ENCODE peak calls at places on chromosome 4, in nine cellular contexts. W, P, C, E, T, X, U, H and Y are unnamed samples.

GRCh38 chr4:88674989-88675388 is 22.6 kb downstream of the NAP1L5 start:
- DNase-seq in P (no peak), U (no peak), X (no peak), W (no peak), H (peak; percentile 28), E (no peak), T (no peak), C (no peak), Y (no peak)

GRCh38 chr4:113157086-113157857 is 107.8 kb downstream of the ANK2 start:
- DNase-seq in T (no peak), W (no peak), C (no peak), E (no peak), P (no peak), U (no peak), H (no peak), X (no peak), Y (no peak)

GRCh38 chr4:2745981-2746806 is 9.9 kb downstream of the TNIP2 start:
- DNase-seq in H (peak; percentile 70), X (peak; percentile 86), P (peak; percentile 54), E (peak; percentile 80), U (peak; percentile 68), C (no peak), W (peak; percentile 85), T (peak; percentile 39), Y (peak; percentile 48)

GRCh38 chr4:1012031-1012739 is 759 bp downstream of the FGFRL1 start:
- DNase-seq in W (no peak), H (no peak), C (no peak), E (peak; percentile 30), U (peak; percentile 70), T (peak; percentile 67), X (peak; percentile 57), P (no peak), Y (no peak)

GRCh38 chr4:140300271-140300970 is 73.0 kb upstream of the SCOC start:
- DNase-seq in T (no peak), C (peak; percentile 2), E (no peak), P (no peak), U (peak; percentile 45), X (peak; percentile 48), H (peak; percentile 22), W (no peak), Y (peak; percentile 73)

GRCh38 chr4:74886490-74886889 is 46.4 kb upstream of the PARM1 start:
- DNase-seq in C (no peak), H (no peak), U (peak; percentile 12), P (no peak), W (no peak), X (peak; percentile 8), E (no peak), T (no peak), Y (peak; percentile 95)

GRCh38 chr4:184261246-184261645 is 43.6 kb upstream of the ENPP6 start:
- DNase-seq in T (no peak), U (no peak), E (no peak), C (no peak), X (no peak), P (no peak), H (no peak), W (no peak), Y (no peak)

GRCh38 chr4:153060191-153060590 is 124.1 kb downstream of the FHDC1 start:
- DNase-seq in P (no peak), C (no peak), X (no peak), U (no peak), W (no peak), T (no peak), E (no peak), H (no peak), Y (no peak)

GRCh38 chr4:10015140-10015753 is 6.0 kb downstream of the SLC2A9 start:
- DNase-seq in W (peak; percentile 67), X (peak; percentile 42), H (peak; percentile 57), E (no peak), T (peak; percentile 63), C (peak; percentile 79), P (no peak), U (peak; percentile 58), Y (no peak)

GRCh38 chr4:26141916-26142638 is 178.7 kb upstream of the RBPJ start:
- DNase-seq in H (no peak), W (no peak), X (no peak), E (peak; percentile 21), C (no peak), P (peak; percentile 21), T (peak; percentile 54), U (peak; percentile 76), Y (no peak)

GRCh38 chr4:87882321-87882720 is 49.6 kb downstream of the MEPE start:
- DNase-seq in W (no peak), P (no peak), E (no peak), C (no peak), H (peak; percentile 32), X (no peak), U (no peak), T (no peak), Y (no peak)

GRCh38 chr4:73777612-73778011 is 37.2 kb downstream of the CXCL8 start:
- DNase-seq in X (no peak), C (no peak), P (no peak), H (peak; percentile 24), E (no peak), U (no peak), T (no peak), W (no peak), Y (no peak)

GRCh38 chr4:73772353-73772752 is 32.0 kb downstream of the CXCL8 start:
- DNase-seq in C (no peak), P (no peak), X (no peak), E (no peak), U (no peak), T (no peak), W (no peak), H (no peak), Y (no peak)

GRCh38 chr4:73780243-73780642 is 39.9 kb downstream of the CXCL8 start:
- DNase-seq in U (no peak), H (no peak), P (no peak), C (no peak), X (no peak), T (no peak), E (no peak), W (no peak), Y (no peak)

GRCh38 chr4:73780834-73781233 is 40.5 kb downstream of the CXCL8 start:
- DNase-seq in E (no peak), C (no peak), P (no peak), W (no peak), T (no peak), U (no peak), H (no peak), X (no peak), Y (no peak)

DNA sequence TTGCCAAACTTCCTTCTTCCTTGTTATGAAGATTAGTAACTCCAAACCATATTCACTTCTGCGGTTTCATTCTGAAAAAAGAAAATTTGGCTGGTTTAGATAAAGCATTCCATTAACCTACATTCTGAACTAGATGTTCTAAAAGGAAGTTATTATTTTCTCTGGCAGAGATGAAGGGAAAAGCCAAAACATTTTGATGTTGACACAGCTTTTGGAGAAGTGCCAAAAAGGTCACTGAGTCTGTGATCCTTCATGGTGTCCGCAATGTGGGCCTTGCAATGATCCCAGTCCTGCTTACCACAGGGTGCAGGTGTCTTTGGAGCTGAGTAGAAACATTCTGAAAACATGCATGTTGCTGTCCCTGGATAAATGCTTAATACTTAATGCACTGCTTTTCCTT is 36.0 kb downstream of the CXCL8 start:
- DNase-seq in T (no peak), C (no peak), P (peak; percentile 22), H (peak; percentile 85), W (no peak), X (peak; percentile 4), U (peak; percentile 9), E (no peak), Y (no peak)
- H3K27ac ChIP-seq in T (no peak overlapping the region), C (no peak overlapping the region), P (peak overlapping the region; percentile 30), H (no peak overlapping the region), W (no peak overlapping the region), X (no peak overlapping the region), U (no peak overlapping the region), E (no peak overlapping the region), Y (no peak overlapping the region)

GRCh38 chr4:8222609-8223391 is 23.7 kb downstream of the SH3TC1 start:
- DNase-seq in E (no peak), H (no peak), X (no peak), P (no peak), W (no peak), C (no peak), U (no peak), T (no peak), Y (no peak)

GRCh38 chr4:8225704-8226443 is 26.8 kb downstream of the SH3TC1 start:
- DNase-seq in T (no peak), X (no peak), E (no peak), C (peak; percentile 52), U (no peak), W (no peak), P (no peak), H (no peak), Y (no peak)

GRCh38 chr4:8227201-8227770 is 28.2 kb downstream of the SH3TC1 start:
- DNase-seq in H (no peak), E (no peak), C (no peak), X (no peak), T (no peak), U (no peak), P (no peak), W (no peak), Y (no peak)

GRCh38 chr4:8224596-8225289 is 25.7 kb downstream of the SH3TC1 start:
- DNase-seq in P (no peak), E (no peak), X (no peak), T (no peak), W (no peak), H (no peak), C (no peak), U (no peak), Y (no peak)

GRCh38 chr4:8225290-8225625 is 26.2 kb downstream of the SH3TC1 start:
- DNase-seq in U (no peak), P (no peak), X (no peak), E (no peak), W (no peak), C (no peak), H (no peak), T (no peak), Y (no peak)
- H3K27ac ChIP-seq in U (peak overlapping the region; percentile 69), P (no peak overlapping the region), X (no peak overlapping the region), E (no peak overlapping the region), W (no peak overlapping the region), C (no peak overlapping the region), H (no peak overlapping the region), T (no peak overlapping the region), Y (no peak overlapping the region)

GRCh38 chr4:159127745-159128518 is 25.1 kb downstream of the RAPGEF2 start:
- DNase-seq in W (no peak), T (no peak), H (no peak), X (no peak), E (no peak), U (no peak), P (no peak), C (no peak), Y (no peak)
- H3K27ac ChIP-seq in W (no peak overlapping the region), T (no peak overlapping the region), H (no peak overlapping the region), X (peak overlapping the region; percentile 45), E (no peak overlapping the region), U (no peak overlapping the region), P (no peak overlapping the region), C (no peak overlapping the region), Y (no peak overlapping the region)

GRCh38 chr4:98248984-98249383 is 12.2 kb upstream of the RAP1GDS1 start:
- DNase-seq in W (no peak), U (no peak), P (no peak), T (no peak), C (no peak), E (no peak), H (no peak), X (no peak), Y (no peak)

GRCh38 chr4:98249831-98250230 is 11.4 kb upstream of the RAP1GDS1 start:
- DNase-seq in H (no peak), T (no peak), P (no peak), U (no peak), X (no peak), E (no peak), W (no peak), C (no peak), Y (no peak)

GRCh38 chr4:98253499-98253898 is 7.7 kb upstream of the RAP1GDS1 start:
- DNase-seq in W (no peak), P (no peak), X (no peak), T (no peak), C (no peak), U (no peak), E (no peak), H (no peak), Y (no peak)
- H3K27ac ChIP-seq in W (no peak overlapping the region), P (no peak overlapping the region), X (no peak overlapping the region), T (no peak overlapping the region), C (no peak overlapping the region), U (no peak overlapping the region), E (no peak overlapping the region), H (no peak overlapping the region), Y (no peak overlapping the region)